ENCODE peak calls at places on chromosomes 5 and 9, in five cellular contexts. J is suprapubic skin, C is right cardiac atrium, S is H9, P is fibroblast of lung. Z is an unnamed sample. For H3K4me1, the result is how much of the 10 kb centered on the place peaks cover.

GRCh38 chr5:18745988-18746615 is 1111.8 kb downstream of the TAF11L14 start:
- DNase-seq in J (no peak), C (no peak), P (no peak), S (no peak), Z (no peak)

GRCh38 chr5:5270958-5271605 is 131.0 kb downstream of the ADAMTS16 start:
- DNase-seq in C (peak), S (peak), J (no peak), P (peak), Z (peak)

GRCh38 chr5:55668356-55668755 is 43.8 kb downstream of the SLC38A9 start:
- DNase-seq in P (peak), C (no peak), J (no peak), S (no peak), Z (no peak)

GRCh38 chr5:66207800-66208561 is 63.9 kb downstream of the SREK1 start:
- DNase-seq in J (no peak), P (peak), C (peak), S (no peak), Z (peak)

GRCh38 chr9:89874351-89875321 is 269.8 kb downstream of the GADD45G start:
- DNase-seq in S (peak), C (peak), J (peak), P (no peak), Z (peak)

GRCh38 chr5:52077941-52078825 is 694.9 kb downstream of the ISL1 start:
- DNase-seq in P (no peak), J (no peak), C (no peak), S (peak), Z (no peak)

GRCh38 chr5:1511651-1512540 is 11.9 kb downstream of the LPCAT1 start:
- DNase-seq in J (peak), P (peak), S (peak), C (no peak), Z (peak)

GRCh38 chr5:127392762-127393161 is 102.2 kb downstream of the MEGF10 start:
- DNase-seq in C (no peak), J (no peak), S (no peak), P (no peak), Z (no peak)

GRCh38 chr9:126605792-126606482 is 7.8 kb upstream of the LMX1B start:
- DNase-seq in S (no peak), J (peak), C (peak), P (no peak), Z (no peak)

GRCh38 chr5:146047396-146047795 is 58.0 kb downstream of the PLAC8L1 start:
- DNase-seq in J (no peak), P (peak), C (no peak), S (no peak), Z (no peak)

GRCh38 chr5:68460147-68460760 is 244.7 kb downstream of the PIK3R1 start:
- DNase-seq in P (peak), S (no peak), C (no peak), J (no peak), Z (peak)

GRCh38 chr9:137070201-137070905 is at the start of gene SAPCD2:
- DNase-seq in S (peak), P (peak), C (peak), J (peak), Z (peak)

GRCh38 chr5:177592010-177592834 is at the start of gene TMED9:
- DNase-seq in S (peak), C (peak), P (peak), J (peak), Z (peak)

GRCh38 chr9:98410185-98410697 is 154.8 kb upstream of the TBC1D2 start:
- DNase-seq in S (peak), C (peak), P (peak), J (no peak), Z (peak)

GRCh38 chr9:114486205-114486963 is 18.9 kb downstream of the WHRN start:
- DNase-seq in P (peak), C (no peak), S (no peak), J (no peak), Z (no peak)

GRCh38 chr5:126483156-126483555 is 59.9 kb downstream of the GRAMD2B start:
- DNase-seq in C (no peak), S (no peak), J (no peak), P (no peak), Z (no peak)

GRCh38 chr5:10081584-10081983 is 168.1 kb downstream of the ATPSCKMT start:
- DNase-seq in J (no peak), C (no peak), S (no peak), P (no peak), Z (no peak)

GRCh38 chr9:33318781-33319180 is 28.5 kb downstream of the NFX1 start:
- DNase-seq in S (no peak), J (no peak), P (no peak), C (no peak), Z (no peak)

GRCh38 chr9:109908459-109909390 is 128.7 kb downstream of the PALM2AKAP2 start:
- DNase-seq in J (no peak), S (no peak), C (no peak), P (peak), Z (no peak)

GRCh38 chr5:110054240-110054639 is 364.5 kb downstream of the MAN2A1 start:
- DNase-seq in S (no peak), C (peak), P (peak), J (peak), Z (peak)

GRCh38 chr5:137737349-137738256 is 1.7 kb upstream of the KLHL3 start:
- DNase-seq in S (no peak), P (peak), J (no peak), C (peak), Z (no peak)

GRCh38 chr9:36862206-36863145 is 171.6 kb downstream of the PAX5 start:
- DNase-seq in S (peak), C (no peak), P (peak), J (no peak), Z (peak)

GRCh38 chr5:42026446-42026845 is 101.4 kb downstream of the FBXO4 start:
- DNase-seq in J (no peak), C (no peak), S (no peak), P (no peak), Z (no peak)

GRCh38 chr5:62790348-62790747 is 211.7 kb downstream of the LRRC70 start:
- DNase-seq in C (peak), S (no peak), P (no peak), J (no peak), Z (no peak)

GRCh38 chr5:85108471-85108870 is 723.8 kb upstream of the EDIL3 start:
- DNase-seq in J (no peak), P (no peak), S (no peak), C (no peak), Z (no peak)

GRCh38 chr5:157335534-157336422 is 69.9 kb downstream of the CYFIP2 start:
- DNase-seq in S (no peak), J (no peak), P (no peak), C (peak), Z (peak)

GRCh38 chr9:115367780-115368179 is 249.8 kb upstream of the TNC start:
- DNase-seq in J (no peak), S (no peak), P (peak), C (no peak), Z (no peak)

GRCh38 chr5:168424506-168425298 is 61.6 kb upstream of the RARS1 start:
- DNase-seq in S (no peak), P (peak), J (no peak), C (no peak), Z (no peak)

GRCh38 chr9:21070171-21070571 is 7.6 kb downstream of the IFNB1 start:
- DNase-seq in S (peak), P (peak), C (peak), J (no peak), Z (peak)

GRCh38 chr5:132202711-132203463 is 24.8 kb downstream of the P4HA2 start:
- DNase-seq in S (no peak), C (no peak), P (no peak), J (no peak), Z (no peak)

GRCh38 chr5:116242363-116242762 is 157.5 kb downstream of the COMMD10 start:
- DNase-seq in C (no peak), S (no peak), J (no peak), P (peak), Z (no peak)
- H3K27ac ChIP-seq in C (no peak), S (no peak), J (no peak), P (no peak), Z (no peak)

GRCh38 chr5:142777858-142778257 is 7.7 kb downstream of the ARHGAP26 start:
- DNase-seq in P (peak), S (no peak), C (no peak), J (no peak), Z (no peak)
- H3K4me1 ChIP-seq in P (under half), S (under half), C (under half), J (under half), Z (under half)

DNA sequence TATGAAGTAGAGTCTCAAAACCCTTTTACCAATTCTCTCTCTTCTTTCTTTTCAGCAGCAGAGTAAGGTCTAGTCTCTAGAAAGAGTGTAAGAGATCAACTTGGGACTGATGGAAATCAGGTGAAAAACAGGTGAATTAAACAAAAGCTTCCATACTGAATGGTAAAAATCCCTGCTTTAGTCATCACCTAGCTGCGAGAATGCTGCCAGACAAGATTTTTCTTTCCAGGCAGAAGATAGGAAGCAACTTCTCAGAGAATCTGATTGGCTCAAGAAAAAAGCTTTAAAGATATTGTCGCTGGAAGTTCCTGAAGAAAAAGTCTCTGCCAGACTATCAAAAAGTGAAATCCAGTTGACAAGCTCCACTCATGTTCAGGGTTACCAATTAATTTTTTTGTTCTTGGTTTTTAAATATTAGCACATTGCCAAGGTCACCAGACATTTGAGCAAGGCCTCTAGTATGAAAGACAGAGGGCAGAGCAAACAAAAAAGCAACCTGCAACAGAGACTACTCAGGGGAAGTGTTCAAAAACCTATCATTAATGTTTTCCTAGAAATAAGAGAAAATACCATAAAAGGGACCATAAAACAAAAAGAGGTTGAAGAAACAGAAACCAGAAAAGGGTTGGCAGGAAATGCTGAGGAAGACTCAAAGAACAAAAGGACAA is 9.3 kb downstream of the CDO1 start:
- DNase-seq in P (no peak), S (no peak), C (no peak), J (no peak), Z (no peak)
- H3K27ac ChIP-seq in P (no peak), S (no peak), C (no peak), J (no peak), Z (no peak)

DNA sequence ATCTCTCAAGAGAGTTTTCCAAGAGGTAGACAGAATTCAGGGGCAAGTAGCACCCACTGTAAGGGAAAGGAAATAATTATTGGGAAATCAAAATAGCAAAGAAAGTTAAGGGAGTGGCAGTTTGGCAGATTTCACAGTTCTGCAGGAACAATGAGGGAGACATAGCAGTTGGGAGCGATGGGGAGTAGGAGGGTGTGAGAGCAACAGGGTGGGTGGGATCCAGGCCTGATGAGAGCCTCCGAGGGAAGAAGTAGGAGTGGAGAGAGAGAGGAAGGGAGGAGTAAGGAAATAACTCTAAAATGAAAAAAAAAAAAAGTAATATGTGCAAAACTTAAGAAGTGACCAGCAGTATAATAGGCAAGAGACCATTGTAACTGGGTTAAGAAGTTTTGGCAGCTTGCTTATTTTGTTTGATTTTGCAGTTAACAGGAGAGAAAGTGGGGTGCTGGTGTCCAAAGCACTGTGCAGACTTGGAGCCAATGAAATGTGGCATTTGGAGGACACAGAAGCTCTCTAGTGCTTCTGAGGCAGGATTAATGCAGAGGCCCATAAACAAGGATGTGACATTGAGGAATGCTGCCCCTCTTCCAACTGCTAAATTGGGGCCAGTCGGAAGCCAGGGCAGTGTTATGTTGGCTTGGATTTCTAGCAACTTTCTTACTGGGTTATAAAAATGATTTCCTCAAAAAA is 10.2 kb downstream of the TNFAIP8 start:
- DNase-seq in P (no peak), S (no peak), J (no peak), C (no peak), Z (no peak)
- H3K4me1 ChIP-seq in P (under half), S (under half), J (under half), C (under half), Z (under half)

DNA sequence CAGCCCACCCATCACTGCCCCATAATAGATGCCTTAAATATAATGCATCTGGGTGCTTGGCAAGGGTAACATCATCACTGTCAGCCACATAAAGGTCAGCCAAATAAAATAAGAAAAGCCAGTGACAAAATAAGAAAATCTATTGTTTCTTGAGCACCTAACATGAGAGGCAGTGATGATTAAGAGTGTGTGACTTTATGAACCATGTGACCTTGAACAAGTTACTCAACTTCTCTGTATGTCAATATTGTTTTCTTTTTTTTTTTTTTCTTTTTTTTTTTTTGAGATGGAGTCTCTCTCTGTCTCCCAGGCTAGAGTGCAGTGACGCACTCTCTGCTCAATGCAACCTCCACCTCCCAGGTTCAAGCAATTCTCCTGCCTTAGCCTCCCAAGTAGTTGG is 98.7 kb downstream of the CDK5RAP2 start:
- DNase-seq in P (peak), J (no peak), S (no peak), C (no peak), Z (no peak)
- H3K27ac ChIP-seq in P (no peak), J (peak), S (no peak), C (peak), Z (no peak)

DNA sequence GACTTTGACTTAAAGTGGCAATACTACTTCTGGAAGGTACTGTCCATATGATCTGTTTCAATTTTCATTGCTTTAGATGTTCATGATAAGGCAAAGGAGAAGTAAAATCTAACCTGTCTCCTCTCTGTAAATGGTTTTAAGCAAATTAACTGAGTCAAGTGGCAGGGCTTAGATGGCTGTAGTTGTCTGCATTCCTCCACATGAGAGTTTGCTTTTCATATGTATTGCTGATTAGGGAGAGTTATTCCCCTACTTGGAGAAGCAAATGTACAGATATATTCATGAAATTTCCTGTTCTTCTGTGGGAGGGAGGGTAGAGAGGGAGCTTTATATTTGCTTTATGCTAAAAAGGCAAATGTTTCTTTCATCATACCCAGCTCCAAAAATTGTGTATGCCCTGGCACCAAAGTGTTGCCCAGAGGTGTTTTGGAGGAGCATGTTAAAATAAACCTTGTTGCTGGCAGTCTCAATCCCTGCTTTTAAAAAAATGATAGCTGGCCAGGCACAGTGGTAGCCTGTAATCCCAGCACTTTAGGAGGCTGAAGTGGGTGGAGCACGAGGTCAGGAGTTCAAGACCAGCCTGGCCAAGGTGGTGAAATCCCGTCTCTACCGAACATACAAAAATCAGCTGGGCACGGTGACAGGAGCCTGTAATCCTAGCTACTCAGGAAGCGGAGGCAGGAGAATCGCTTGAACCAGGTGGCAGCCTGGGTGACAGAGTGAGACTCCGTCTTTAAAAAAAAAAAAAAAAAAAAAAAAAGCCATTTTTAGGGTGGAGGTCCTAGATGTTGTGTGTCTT is 3.5 kb upstream of the LRRTM2 start:
- DNase-seq in S (no peak), J (no peak), P (no peak), C (peak), Z (no peak)
- H3K4me1 ChIP-seq in S (under half), J (under half), P (under half), C (under half), Z (under half)

Z was measured in testis.